ENCODE peak calls at places on chromosomes 2 and 18, in four cellular contexts. One of them, this sample, is unnamed.

GRCh38 chr2:203869610-203870042 is 2.1 kb downstream of the CTLA4 start:
- DNase-seq in GM12878: no peak
- DNase-seq in H1: no peak
- DNase-seq in SK-N-SH: no peak
- DNase-seq in this sample: no peak

GRCh38 chr18:56652802-56653201 is 1.6 kb downstream of the WDR7 start:
- DNase-seq in GM12878: no peak
- DNase-seq in H1: no peak
- DNase-seq in SK-N-SH: no peak
- DNase-seq in this sample: no peak

GRCh38 chr2:45610281-45611019 is 617 bp downstream of the SRBD1 start:
- DNase-seq in H1: peak
- DNase-seq in SK-N-SH: peak
- DNase-seq in GM12878: peak
- DNase-seq in this sample: peak

GRCh38 chr2:157587576-157587975 is 41.1 kb downstream of the ACVR1C start:
- DNase-seq in H1: no peak
- DNase-seq in GM12878: no peak
- DNase-seq in SK-N-SH: no peak
- DNase-seq in this sample: no peak

GRCh38 chr2:180184506-180184905 is 177.4 kb upstream of the CWC22 start:
- DNase-seq in H1: no peak
- DNase-seq in GM12878: no peak
- DNase-seq in SK-N-SH: no peak
- DNase-seq in this sample: no peak

GRCh38 chr18:53984021-53984420 is 240.4 kb downstream of the MBD2 start:
- DNase-seq in GM12878: no peak
- DNase-seq in H1: no peak
- DNase-seq in SK-N-SH: no peak
- DNase-seq in this sample: no peak

GRCh38 chr2:207617011-207617671 is 8.1 kb downstream of the METTL21A start:
- DNase-seq in SK-N-SH: no peak
- DNase-seq in GM12878: no peak
- DNase-seq in H1: no peak
- DNase-seq in this sample: no peak

GRCh38 chr2:102915128-102915527 is 153.3 kb downstream of the TMEM182 start:
- DNase-seq in SK-N-SH: no peak
- DNase-seq in H1: no peak
- DNase-seq in GM12878: no peak
- DNase-seq in this sample: no peak

GRCh38 chr2:122748552-122749011 is 993.1 kb downstream of the TSN start:
- DNase-seq in H1: peak
- DNase-seq in GM12878: no peak
- DNase-seq in SK-N-SH: no peak
- DNase-seq in this sample: no peak

GRCh38 chr18:26003391-26003790 is 87.0 kb downstream of the SS18 start:
- DNase-seq in H1: no peak
- DNase-seq in GM12878: no peak
- DNase-seq in SK-N-SH: no peak
- DNase-seq in this sample: peak

GRCh38 chr18:77700051-77700450 is 450.4 kb downstream of the GALR1 start:
- DNase-seq in H1: no peak
- DNase-seq in GM12878: no peak
- DNase-seq in SK-N-SH: no peak
- DNase-seq in this sample: no peak

GRCh38 chr2:132621131-132621875 is 48.7 kb downstream of the LYPD1 start:
- DNase-seq in SK-N-SH: no peak
- DNase-seq in H1: no peak
- DNase-seq in GM12878: no peak
- DNase-seq in this sample: no peak

GRCh38 chr2:126796931-126797621 is 101.6 kb upstream of the TEX51 start:
- DNase-seq in SK-N-SH: no peak
- DNase-seq in GM12878: no peak
- DNase-seq in H1: no peak
- DNase-seq in this sample: no peak

GRCh38 chr2:161425966-161426365 is 9.9 kb downstream of the TBR1 start:
- DNase-seq in SK-N-SH: no peak
- DNase-seq in GM12878: no peak
- DNase-seq in H1: no peak
- DNase-seq in this sample: no peak

GRCh38 chr2:195498176-195498575 is 158.8 kb upstream of the SLC39A10 start:
- DNase-seq in H1: peak
- DNase-seq in GM12878: no peak
- DNase-seq in SK-N-SH: no peak
- DNase-seq in this sample: peak

GRCh38 chr2:20012282-20013060 is at the start of gene MATN3:
- DNase-seq in GM12878: no peak
- DNase-seq in H1: no peak
- DNase-seq in SK-N-SH: peak
- DNase-seq in this sample: peak

GRCh38 chr2:51717318-51717717 is 685.4 kb upstream of the NRXN1 start:
- DNase-seq in H1: no peak
- DNase-seq in GM12878: no peak
- DNase-seq in SK-N-SH: no peak
- DNase-seq in this sample: no peak

GRCh38 chr18:53796042-53796729 is 428.3 kb downstream of the MBD2 start:
- DNase-seq in GM12878: no peak
- DNase-seq in SK-N-SH: no peak
- DNase-seq in H1: no peak
- DNase-seq in this sample: no peak

GRCh38 chr2:72892506-72893173 is 5.4 kb downstream of the SPR start:
- DNase-seq in SK-N-SH: peak
- DNase-seq in GM12878: no peak
- DNase-seq in H1: no peak
- DNase-seq in this sample: no peak

GRCh38 chr18:13539050-13539449 is 187.3 kb downstream of the FAM210A start:
- DNase-seq in GM12878: no peak
- DNase-seq in H1: no peak
- DNase-seq in SK-N-SH: no peak
- DNase-seq in this sample: no peak

GRCh38 chr2:62627667-62628066 is 77.8 kb upstream of the EHBP1 start:
- DNase-seq in H1: peak
- DNase-seq in GM12878: no peak
- DNase-seq in SK-N-SH: no peak
- DNase-seq in this sample: no peak

GRCh38 chr2:10036095-10036879 is 7.1 kb upstream of the KLF11 start:
- DNase-seq in H1: no peak
- DNase-seq in SK-N-SH: peak
- DNase-seq in GM12878: no peak
- DNase-seq in this sample: no peak

GRCh38 chr2:85768713-85769112 is 14.9 kb downstream of the ATOH8 start:
- DNase-seq in GM12878: no peak
- DNase-seq in H1: no peak
- DNase-seq in SK-N-SH: peak
- DNase-seq in this sample: peak

GRCh38 chr2:62705007-62705829 is at the start of gene EHBP1:
- DNase-seq in SK-N-SH: peak
- DNase-seq in GM12878: peak
- DNase-seq in H1: peak
- DNase-seq in this sample: peak

GRCh38 chr2:1115843-1116539 is 165.3 kb downstream of the SNTG2 start:
- DNase-seq in SK-N-SH: no peak
- DNase-seq in GM12878: no peak
- DNase-seq in H1: no peak
- DNase-seq in this sample: no peak

GRCh38 chr18:64017870-64018269 is 48.0 kb downstream of the SERPINB8 start:
- DNase-seq in H1: no peak
- DNase-seq in SK-N-SH: no peak
- DNase-seq in GM12878: no peak
- DNase-seq in this sample: no peak

DNA sequence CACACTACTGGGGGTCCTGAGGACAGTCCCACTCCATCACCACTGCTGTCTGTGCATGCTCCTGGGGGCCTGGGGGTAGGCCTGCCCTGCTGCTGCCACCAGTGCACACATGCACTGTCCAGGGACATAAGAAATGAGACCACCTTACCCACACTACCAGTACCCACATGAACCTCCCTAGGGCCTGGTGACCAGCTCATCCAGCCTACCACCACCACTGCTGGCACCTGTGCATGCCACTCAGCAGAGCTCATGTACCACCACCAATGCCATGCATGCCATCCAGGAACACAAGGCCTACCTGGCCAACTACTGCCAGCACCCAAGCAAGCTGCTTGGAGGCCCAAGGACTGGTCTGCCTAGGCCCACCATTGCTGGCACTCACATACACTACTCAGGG is 112.8 kb downstream of the BARD1 start:
- DNase-seq in GM12878: no peak
- DNase-seq in SK-N-SH: no peak
- DNase-seq in H1: no peak
- DNase-seq in this sample: no peak
- TF ChIP-seq EP300 in GM12878: no peak
- TF ChIP-seq EP300 in SK-N-SH: no peak
- TF ChIP-seq EP300 in H1: no peak
- TF ChIP-seq EP300 in this sample: no peak

GRCh38 chr2:153823880-153824279 is 47.8 kb upstream of the GALNT13 start:
- DNase-seq in GM12878: no peak
- DNase-seq in H1: no peak
- DNase-seq in SK-N-SH: no peak
- DNase-seq in this sample: no peak
- TF ChIP-seq NRF1 in GM12878: no peak
- TF ChIP-seq NRF1 in H1: no peak
- TF ChIP-seq NRF1 in SK-N-SH: no peak
- TF ChIP-seq NRF1 in this sample: no peak

DNA sequence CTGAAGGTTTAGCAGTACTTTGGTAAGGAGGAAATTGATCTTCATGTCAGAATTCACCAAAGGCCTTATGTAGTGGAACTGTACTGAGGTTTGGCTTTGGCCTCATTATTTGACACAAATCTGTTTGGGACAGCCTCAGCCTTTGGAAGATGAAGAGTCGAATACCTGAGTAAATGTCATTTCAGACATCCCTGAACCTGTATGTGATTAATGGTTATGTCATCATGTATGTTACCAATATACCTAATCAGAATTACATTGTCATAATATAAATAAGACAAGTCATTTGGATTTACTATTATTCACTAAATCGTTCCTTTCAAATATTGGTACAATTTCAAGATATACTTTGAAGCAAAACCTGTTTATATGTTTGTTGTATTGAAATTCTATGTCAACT is 10.6 kb upstream of the ABCA12 start:
- DNase-seq in H1: no peak
- DNase-seq in GM12878: no peak
- DNase-seq in SK-N-SH: no peak
- DNase-seq in this sample: no peak
- TF ChIP-seq EP300 in H1: no peak
- TF ChIP-seq EP300 in GM12878: no peak
- TF ChIP-seq EP300 in SK-N-SH: no peak
- TF ChIP-seq EP300 in this sample: no peak

GRCh38 chr2:14297906-14298305 is 334.6 kb upstream of the LRATD1 start:
- DNase-seq in SK-N-SH: no peak
- DNase-seq in H1: no peak
- DNase-seq in GM12878: no peak
- DNase-seq in this sample: no peak
- TF ChIP-seq NRF1 in SK-N-SH: no peak
- TF ChIP-seq NRF1 in H1: no peak
- TF ChIP-seq NRF1 in GM12878: no peak
- TF ChIP-seq NRF1 in this sample: no peak

GRCh38 chr2:100655936-100656534 is 93.2 kb downstream of the PDCL3 start:
- DNase-seq in GM12878: no peak
- DNase-seq in H1: no peak
- DNase-seq in SK-N-SH: no peak
- DNase-seq in this sample: no peak
- TF ChIP-seq EP300 in GM12878: no peak
- TF ChIP-seq EP300 in H1: no peak
- TF ChIP-seq EP300 in SK-N-SH: no peak
- TF ChIP-seq EP300 in this sample: no peak

GRCh38 chr18:48100168-48100495 is 169.7 kb upstream of the SMAD2 start:
- DNase-seq in GM12878: no peak
- DNase-seq in SK-N-SH: no peak
- DNase-seq in H1: no peak
- DNase-seq in this sample: no peak

GRCh38 chr18:48098538-48098937 is 168.1 kb upstream of the SMAD2 start:
- DNase-seq in GM12878: no peak
- DNase-seq in SK-N-SH: no peak
- DNase-seq in H1: no peak
- DNase-seq in this sample: peak

GRCh38 chr18:48095726-48096125 is 165.3 kb upstream of the SMAD2 start:
- DNase-seq in H1: no peak
- DNase-seq in SK-N-SH: no peak
- DNase-seq in GM12878: no peak
- DNase-seq in this sample: no peak

GRCh38 chr18:48099481-48100167 is 169.2 kb upstream of the SMAD2 start:
- DNase-seq in GM12878: no peak
- DNase-seq in H1: no peak
- DNase-seq in SK-N-SH: no peak
- DNase-seq in this sample: no peak

DNA sequence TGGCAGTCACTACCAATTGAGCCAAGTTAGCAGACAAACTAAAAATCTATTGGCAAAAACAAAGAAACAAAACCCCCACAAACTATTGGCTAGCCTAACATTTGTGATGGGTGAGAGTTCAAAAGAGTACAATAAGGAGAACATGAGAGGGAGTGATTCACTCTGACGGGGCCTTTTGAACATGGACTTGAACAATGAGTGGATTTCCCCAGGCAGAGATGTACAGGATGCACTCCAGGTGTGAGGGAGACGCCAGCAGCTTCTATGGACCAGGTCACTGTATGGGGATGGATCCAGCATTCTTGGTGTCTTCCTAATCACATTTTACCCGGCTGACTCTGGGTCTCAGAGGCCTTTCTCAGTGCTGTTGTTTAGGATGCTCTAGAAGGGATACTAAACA is 167.5 kb upstream of the SMAD2 start:
- DNase-seq in GM12878: no peak
- DNase-seq in SK-N-SH: no peak
- DNase-seq in H1: no peak
- DNase-seq in this sample: no peak
- TF ChIP-seq NRF1 in GM12878: no peak
- TF ChIP-seq NRF1 in SK-N-SH: no peak
- TF ChIP-seq NRF1 in H1: no peak
- TF ChIP-seq NRF1 in this sample: no peak

GRCh38 chr18:40313030-40313642 is 1641.9 kb upstream of the PIK3C3 start:
- DNase-seq in GM12878: no peak
- DNase-seq in SK-N-SH: no peak
- DNase-seq in H1: no peak
- DNase-seq in this sample: no peak

DNA sequence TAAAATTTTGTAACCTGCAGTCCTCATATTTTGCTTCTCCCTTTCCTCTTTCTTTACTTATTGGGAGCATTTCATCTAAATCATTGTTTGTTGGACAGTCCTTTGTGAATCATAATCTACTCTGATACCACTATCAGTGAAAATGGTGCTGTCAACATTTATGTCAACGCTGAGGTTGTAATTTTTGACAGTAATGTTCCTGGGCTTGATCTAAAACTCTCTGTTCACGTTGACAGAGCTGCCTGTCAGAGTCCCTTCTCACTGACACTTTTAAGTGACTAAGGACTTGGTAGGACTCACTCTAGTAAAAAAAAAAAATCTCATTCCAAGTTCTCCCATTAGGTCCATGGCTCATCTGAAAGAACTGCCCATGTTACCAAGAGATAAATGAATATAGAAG is 1640.8 kb upstream of the PIK3C3 start:
- DNase-seq in SK-N-SH: no peak
- DNase-seq in GM12878: no peak
- DNase-seq in H1: no peak
- DNase-seq in this sample: no peak
- TF ChIP-seq EP300 in SK-N-SH: no peak
- TF ChIP-seq EP300 in GM12878: no peak
- TF ChIP-seq EP300 in H1: no peak
- TF ChIP-seq EP300 in this sample: no peak

GRCh38 chr2:128115921-128116320 is 24.9 kb downstream of the UGGT1 start:
- DNase-seq in GM12878: no peak
- DNase-seq in SK-N-SH: no peak
- DNase-seq in H1: no peak
- DNase-seq in this sample: no peak
- TF ChIP-seq NRF1 in GM12878: no peak
- TF ChIP-seq NRF1 in SK-N-SH: no peak
- TF ChIP-seq NRF1 in H1: no peak
- TF ChIP-seq NRF1 in this sample: no peak

This sample was measured in K562.